ENCODE peak calls at places on chromosome 18, in eight cellular contexts. J is sigmoid colon, R is HL-60, P is GM23338, H is GM12878, Q is endothelial cell of umbilical vein, M is HCT116, Y is spleen. O is an unnamed sample.

GRCh38 chr18:62445386-62445917 is 77.4 kb upstream of the ZCCHC2 start:
- DNase-seq in R (no peak), Q (no peak), J (no peak), H (no peak), Y (no peak), M (no peak), P (no peak), O (no peak)

GRCh38 chr18:48000701-48001100 is 70.2 kb upstream of the SMAD2 start:
- DNase-seq in Q (no peak), R (no peak), P (no peak), H (no peak), Y (no peak), J (no peak), M (no peak), O (no peak)

GRCh38 chr18:23631312-23631711 is 31.4 kb downstream of the ANKRD29 start:
- DNase-seq in R (no peak), P (no peak), Q (no peak), J (no peak), Y (no peak), H (no peak), M (no peak), O (no peak)

GRCh38 chr18:47075098-47075883 is 39.9 kb upstream of the ELOA2 start:
- DNase-seq in J (no peak), R (no peak), Q (no peak), Y (no peak), H (no peak), M (peak), P (peak), O (no peak)

GRCh38 chr18:9403795-9404564 is 69.4 kb downstream of the TWSG1 start:
- DNase-seq in R (no peak), Y (no peak), Q (no peak), M (no peak), J (no peak), P (peak), H (no peak), O (no peak)

GRCh38 chr18:3605562-3606443 is 155.8 kb downstream of the TGIF1 start:
- DNase-seq in M (no peak), H (no peak), Y (peak), P (peak), J (peak), R (no peak), Q (peak), O (no peak)

GRCh38 chr18:58525517-58525916 is 103.4 kb downstream of the ALPK2 start:
- DNase-seq in J (no peak), P (no peak), M (no peak), Y (no peak), H (peak), Q (no peak), R (no peak), O (no peak)

GRCh38 chr18:26091047-26091630 is 726 bp upstream of the SS18 start:
- DNase-seq in P (peak), R (no peak), H (peak), Y (no peak), M (peak), J (peak), Q (no peak), O (no peak)

GRCh38 chr18:29160123-29160522 is 983.2 kb upstream of the CDH2 start:
- DNase-seq in Q (peak), M (no peak), R (no peak), P (peak), J (no peak), H (no peak), Y (no peak), O (no peak)

GRCh38 chr18:30679285-30679930 is 363.1 kb downstream of the DSC3 start:
- DNase-seq in Y (no peak), Q (no peak), H (no peak), J (no peak), P (no peak), R (no peak), M (no peak), O (no peak)

GRCh38 chr18:23183356-23184150 is 48.3 kb downstream of the CABLES1 start:
- DNase-seq in J (no peak), H (no peak), P (no peak), R (no peak), Q (no peak), Y (peak), M (no peak), O (no peak)

GRCh38 chr18:25422230-25422629 is 70.3 kb upstream of the ZNF521 start:
- DNase-seq in J (no peak), H (no peak), M (no peak), P (no peak), Q (no peak), Y (no peak), R (no peak), O (no peak)

GRCh38 chr18:54529444-54529843 is 61.6 kb upstream of the DYNAP start:
- DNase-seq in Q (no peak), M (no peak), R (no peak), P (peak), H (no peak), J (no peak), Y (no peak), O (no peak)

GRCh38 chr18:7021994-7022840 is 95.4 kb downstream of the LAMA1 start:
- DNase-seq in P (no peak), R (peak), J (no peak), M (peak), H (no peak), Y (no peak), Q (peak), O (no peak)

GRCh38 chr18:13219012-13219396 is 444 bp downstream of the LDLRAD4 start:
- DNase-seq in Q (no peak), R (no peak), Y (no peak), H (no peak), J (no peak), M (no peak), P (no peak), O (no peak)

GRCh38 chr18:34550902-34551301 is 159.2 kb upstream of the DTNA start:
- DNase-seq in H (no peak), Y (no peak), P (no peak), J (no peak), R (no peak), M (no peak), Q (no peak), O (no peak)

GRCh38 chr18:36308711-36309435 is 11.4 kb downstream of the FHOD3 start:
- DNase-seq in Q (no peak), R (no peak), H (no peak), Y (no peak), M (no peak), J (no peak), P (no peak), O (no peak)

GRCh38 chr18:78138993-78139496 is 840.6 kb upstream of the SALL3 start:
- DNase-seq in Y (no peak), H (no peak), M (no peak), J (no peak), Q (no peak), R (no peak), P (no peak), O (no peak)

GRCh38 chr18:25798026-25798537 is 292.3 kb downstream of the SS18 start:
- DNase-seq in P (no peak), M (no peak), H (no peak), Q (no peak), J (no peak), R (no peak), Y (no peak), O (no peak)

GRCh38 chr18:45993441-45993840 is 26.3 kb upstream of the EPG5 start:
- DNase-seq in Y (no peak), M (no peak), J (no peak), Q (peak), R (no peak), P (no peak), H (no peak), O (no peak)

GRCh38 chr18:22674300-22674699 is 256.6 kb upstream of the CTAGE1 start:
- DNase-seq in P (no peak), J (no peak), H (no peak), M (peak), Q (peak), R (no peak), Y (no peak), O (no peak)

GRCh38 chr18:13918898-13919297 is 3.6 kb upstream of the MC2R start:
- DNase-seq in R (no peak), P (no peak), Y (no peak), Q (no peak), J (no peak), H (no peak), M (no peak), O (no peak)

GRCh38 chr18:72866901-72867701 is 686 bp downstream of the NETO1 start:
- DNase-seq in J (no peak), P (peak), Q (no peak), Y (peak), M (no peak), R (no peak), H (no peak), O (peak)

GRCh38 chr18:3773303-3773702 is 323.3 kb downstream of the TGIF1 start:
- DNase-seq in J (no peak), Q (no peak), M (no peak), Y (no peak), R (no peak), H (no peak), P (no peak), O (no peak)

GRCh38 chr18:36191711-36192110 is 4.4 kb downstream of the MOCOS start:
- DNase-seq in Y (no peak), R (no peak), P (no peak), H (no peak), M (no peak), J (no peak), Q (no peak), O (no peak)

GRCh38 chr18:3624818-3625716 is 175.1 kb downstream of the TGIF1 start:
- DNase-seq in H (no peak), M (peak), J (peak), R (no peak), Q (peak), Y (no peak), P (peak), O (no peak)

GRCh38 chr18:59669872-59670657 is 27.2 kb downstream of the CCBE1 start:
- DNase-seq in J (peak), R (no peak), H (no peak), Y (no peak), M (no peak), Q (no peak), P (no peak), O (no peak)

GRCh38 chr18:48488388-48488850 is 50.4 kb upstream of the CTIF start:
- DNase-seq in Y (no peak), Q (peak), R (no peak), H (no peak), M (peak), J (no peak), P (peak), O (no peak)

GRCh38 chr18:41466436-41467160 is 488.4 kb upstream of the PIK3C3 start:
- DNase-seq in R (no peak), Y (no peak), M (no peak), H (no peak), P (no peak), Q (no peak), J (no peak), O (no peak)

GRCh38 chr18:40935423-40935822 is 1019.6 kb upstream of the PIK3C3 start:
- DNase-seq in J (no peak), M (no peak), Y (no peak), P (peak), Q (peak), H (peak), R (peak), O (no peak)

GRCh38 chr18:22439447-22439846 is 21.7 kb upstream of the CTAGE1 start:
- DNase-seq in P (no peak), R (no peak), Y (no peak), M (no peak), H (no peak), Q (no peak), J (no peak), O (no peak)

GRCh38 chr18:34033968-34034367 is 190.7 kb downstream of the NOL4 start:
- DNase-seq in P (no peak), Q (no peak), M (no peak), Y (no peak), J (no peak), R (no peak), H (peak), O (no peak)

GRCh38 chr18:34544930-34545329 is 165.2 kb upstream of the DTNA start:
- DNase-seq in H (no peak), Y (no peak), P (no peak), M (no peak), Q (no peak), J (no peak), R (no peak), O (no peak)

GRCh38 chr18:7366597-7366996 is 135.7 kb downstream of the LRRC30 start:
- DNase-seq in M (no peak), R (no peak), Y (no peak), P (no peak), H (no peak), J (no peak), Q (no peak), O (no peak)

GRCh38 chr18:7720395-7720794 is 153.3 kb downstream of the PTPRM start:
- DNase-seq in J (no peak), R (no peak), Y (no peak), M (no peak), P (no peak), H (no peak), Q (no peak), O (no peak)

GRCh38 chr18:7784171-7784570 is 217.1 kb downstream of the PTPRM start:
- DNase-seq in J (no peak), P (peak), Y (no peak), H (no peak), M (no peak), R (no peak), Q (no peak), O (no peak)

DNA sequence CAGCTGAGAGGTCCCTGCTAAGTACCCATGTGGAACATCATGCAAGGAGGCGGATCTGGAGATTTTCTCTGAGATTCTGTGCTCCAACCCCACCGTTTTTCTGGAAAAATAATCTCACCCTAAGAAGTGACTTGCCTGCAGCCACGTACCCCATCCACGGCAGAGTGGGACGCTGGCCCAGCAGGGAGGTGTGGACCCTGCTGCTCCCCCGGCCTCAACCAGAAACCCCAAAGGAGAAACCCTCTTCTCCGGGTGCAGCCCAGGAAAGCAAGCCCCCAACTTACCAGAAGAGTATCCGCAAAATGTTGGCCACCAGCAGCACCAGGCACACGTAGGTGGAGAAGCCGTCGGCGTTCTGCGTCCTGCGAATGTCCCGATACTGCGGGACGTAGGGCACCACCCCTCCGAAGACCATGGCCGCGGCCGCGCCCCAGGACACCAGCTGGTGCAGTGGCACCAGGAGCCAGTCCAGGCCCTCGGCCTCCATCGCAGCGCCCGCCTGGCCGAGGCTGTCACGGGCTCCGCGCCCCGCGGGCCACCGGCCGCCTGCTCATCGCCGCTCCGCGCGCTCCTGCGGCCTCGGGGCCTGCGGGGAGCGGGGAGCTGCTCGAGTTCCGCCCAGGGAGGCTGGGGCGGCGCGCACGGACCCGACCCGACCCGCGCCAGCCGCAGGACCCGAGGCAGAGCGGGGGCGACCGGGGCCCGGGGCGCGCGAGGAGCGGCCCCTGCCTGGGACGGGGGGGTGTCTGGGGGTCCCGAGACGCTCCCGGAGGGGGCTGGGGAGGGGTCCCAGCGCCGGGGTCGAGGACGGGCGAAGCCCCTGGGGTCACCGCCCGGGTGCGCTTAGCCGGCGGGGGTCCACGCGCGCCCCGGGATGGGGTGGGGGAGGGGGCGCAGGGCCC is 762 bp downstream of the SLC66A2 start:
- DNase-seq in J (peak), Q (peak), Y (peak), P (peak), R (peak), M (no peak), H (no peak), O (no peak)
- TF ChIP-seq POLR2AphosphoS5 in J (no peak), Q (no peak), Y (peak), P (no peak), R (no peak), M (no peak), H (no peak), O (no peak)

DNA sequence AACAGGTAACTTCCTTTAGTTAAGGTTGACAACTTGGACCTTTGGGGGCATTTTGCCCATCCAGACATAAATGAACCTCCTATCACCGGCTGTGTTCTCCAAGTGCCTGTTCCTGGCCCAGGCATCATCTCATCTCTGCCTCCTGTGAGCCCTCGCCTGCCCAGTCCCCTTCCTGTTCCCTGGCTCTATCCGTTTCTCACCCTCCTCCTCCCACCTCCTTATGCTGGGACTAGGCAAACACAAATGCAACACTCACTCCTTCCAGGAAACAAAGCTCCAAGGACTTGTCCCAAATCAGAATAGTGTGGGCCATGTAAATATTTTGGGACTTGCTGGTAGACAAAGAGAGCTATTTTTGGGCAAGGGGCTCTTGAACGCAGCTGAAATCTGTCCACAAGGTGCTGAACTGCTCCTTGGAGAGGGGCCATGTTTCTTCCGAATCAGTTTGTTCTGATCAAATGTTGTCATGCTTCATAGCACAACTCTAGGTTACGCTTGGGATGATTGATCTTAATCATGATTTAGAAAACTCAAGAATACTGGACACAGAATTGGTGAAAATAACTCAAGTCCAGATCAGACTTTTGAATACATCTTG is 25.3 kb downstream of the MBP start:
- DNase-seq in M (no peak), Q (no peak), Y (no peak), R (no peak), P (no peak), H (no peak), J (no peak), O (no peak)
- TF ChIP-seq POLR2AphosphoS5 in M (no peak), Q (no peak), Y (no peak), R (peak), P (no peak), H (no peak), J (no peak), O (no peak)

DNA sequence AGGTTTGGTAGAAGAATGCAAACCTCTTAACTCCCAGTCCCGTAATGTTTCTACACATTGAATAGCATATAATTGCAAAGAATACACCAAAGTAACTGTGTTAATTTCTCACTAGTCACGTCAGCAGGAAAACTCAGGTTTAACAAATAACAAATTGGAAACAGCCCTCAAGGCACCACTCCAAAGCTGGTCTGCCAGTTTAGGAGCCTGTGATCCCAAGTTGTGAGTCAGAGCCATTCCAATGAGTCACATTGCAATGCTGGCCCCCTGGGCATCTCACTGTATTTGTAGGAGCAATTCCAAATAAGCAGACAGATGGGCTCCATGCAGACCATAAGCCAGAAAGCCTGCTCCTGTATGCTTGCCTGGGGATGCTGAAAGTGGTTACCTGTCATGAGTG is 143.2 kb upstream of the SETBP1 start:
- DNase-seq in M (no peak), R (no peak), P (no peak), H (no peak), J (no peak), Q (peak), Y (no peak), O (no peak)
- TF ChIP-seq POLR2AphosphoS5 in M (no peak), R (no peak), P (no peak), H (no peak), J (no peak), Q (no peak), Y (no peak), O (no peak)

DNA sequence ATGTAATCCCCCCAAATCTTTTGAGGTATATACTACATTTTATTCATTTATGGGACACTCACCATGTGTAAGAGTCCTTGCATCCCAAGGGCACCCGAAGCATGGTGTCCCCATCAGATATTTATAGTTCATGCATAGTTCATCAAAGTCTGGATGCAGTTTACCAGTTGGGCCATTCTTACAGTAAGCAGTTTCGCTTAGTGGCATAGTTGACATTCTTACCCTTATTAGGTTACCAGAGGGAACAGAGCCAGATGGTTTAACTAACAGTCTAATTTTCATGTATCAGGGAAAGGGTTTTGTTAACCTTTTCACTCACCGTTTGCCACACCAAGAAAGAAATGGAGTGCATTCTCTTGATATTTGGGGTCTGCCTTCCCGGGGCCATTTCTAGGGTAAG is 7.1 kb downstream of the ZNF407 start:
- DNase-seq in Q (no peak), P (peak), H (no peak), J (no peak), Y (no peak), M (no peak), R (no peak), O (no peak)
- TF ChIP-seq POLR2AphosphoS5 in Q (no peak), P (no peak), H (no peak), J (no peak), Y (no peak), M (no peak), R (no peak), O (no peak)